ENCODE peak calls at places on chromosome 10, in seven cellular contexts. P is prostate gland; O is psoas muscle; H is IMR-90; Y is OCI-LY7; J is lower lobe of right lung; G is CD8-positive, alpha-beta T cell. C is an unnamed sample.

GRCh38 chr10:125151824-125152634 is 8.3 kb downstream of the CTBP2 start:
- DNase-seq in P (no peak), O (no peak), H (no peak), Y (no peak), J (peak), G (no peak), C (no peak)

GRCh38 chr10:48224296-48224695 is 50.2 kb downstream of the FRMPD2 start:
- DNase-seq in P (no peak), O (no peak), H (no peak), Y (no peak), J (no peak), G (no peak), C (no peak)

GRCh38 chr10:124641282-124642075 is 102.7 kb downstream of the FAM53B start:
- DNase-seq in P (no peak), O (no peak), H (peak), Y (no peak), J (no peak), G (peak), C (no peak)

GRCh38 chr10:16116404-16117304 is 256.3 kb upstream of the MINDY3 start:
- DNase-seq in P (no peak), O (no peak), H (no peak), Y (peak), J (no peak), G (no peak), C (no peak)

GRCh38 chr10:23343591-23344225 is 889 bp downstream of the C10orf67 start:
- DNase-seq in P (peak), O (peak), H (peak), Y (no peak), J (peak), G (no peak), C (peak)

GRCh38 chr10:32190890-32191491 is 134.8 kb upstream of the KIF5B start:
- DNase-seq in P (no peak), O (no peak), H (peak), Y (peak), J (no peak), G (no peak), C (no peak)

GRCh38 chr10:43145313-43145712 is 7.1 kb downstream of the CSGALNACT2 start:
- DNase-seq in P (no peak), O (no peak), H (no peak), Y (peak), J (no peak), G (no peak), C (no peak)

GRCh38 chr10:105181616-105182015 is 540.5 kb downstream of the SORCS3 start:
- DNase-seq in P (no peak), O (no peak), H (no peak), Y (no peak), J (no peak), G (no peak), C (no peak)

GRCh38 chr10:101694674-101695403 is at the start of gene FBXW4:
- DNase-seq in P (peak), O (peak), H (peak), Y (peak), J (peak), G (peak), C (peak)

GRCh38 chr10:75012471-75012870 is 99.0 kb upstream of the SAMD8 start:
- DNase-seq in P (no peak), O (no peak), H (no peak), Y (no peak), J (no peak), G (no peak), C (no peak)

GRCh38 chr10:86139066-86139657 is 227.4 kb downstream of the GRID1 start:
- DNase-seq in P (no peak), O (no peak), H (no peak), Y (peak), J (no peak), G (no peak), C (no peak)

GRCh38 chr10:80382989-80383388 is 25.4 kb upstream of the PRXL2A start:
- DNase-seq in P (peak), O (no peak), H (peak), Y (peak), J (no peak), G (peak), C (no peak)

GRCh38 chr10:119113805-119114732 is 10.2 kb downstream of the DENND10 start:
- DNase-seq in P (no peak), O (no peak), H (peak), Y (no peak), J (no peak), G (no peak), C (peak)

GRCh38 chr10:96505150-96506136 is 8.3 kb downstream of the TLL2 start:
- DNase-seq in P (no peak), O (no peak), H (no peak), Y (no peak), J (no peak), G (no peak), C (no peak)

GRCh38 chr10:129861776-129862530 is 102.1 kb downstream of the EBF3 start:
- DNase-seq in P (no peak), O (peak), H (no peak), Y (no peak), J (no peak), G (no peak), C (no peak)

GRCh38 chr10:129495697-129496096 is 28.7 kb downstream of the MGMT start:
- DNase-seq in P (no peak), O (no peak), H (no peak), Y (no peak), J (no peak), G (no peak), C (no peak)

GRCh38 chr10:7520496-7521485 is 110.0 kb upstream of the SFMBT2 start:
- DNase-seq in P (no peak), O (no peak), H (no peak), Y (no peak), J (no peak), G (no peak), C (no peak)

GRCh38 chr10:91879514-91880170 is 29.6 kb downstream of the FGFBP3 start:
- DNase-seq in P (no peak), O (no peak), H (no peak), Y (no peak), J (no peak), G (no peak), C (no peak)

GRCh38 chr10:120979435-120980315 is 128.5 kb downstream of the WDR11 start:
- DNase-seq in P (peak), O (no peak), H (no peak), Y (no peak), J (peak), G (no peak), C (no peak)

GRCh38 chr10:114301177-114301576 is 62.1 kb downstream of the VWA2 start:
- DNase-seq in P (no peak), O (no peak), H (no peak), Y (no peak), J (no peak), G (no peak), C (no peak)

GRCh38 chr10:92342801-92343200 is 51.8 kb downstream of the MARCHF5 start:
- DNase-seq in P (no peak), O (no peak), H (peak), Y (no peak), J (no peak), G (no peak), C (no peak)

GRCh38 chr10:49037187-49037586 is 78.1 kb downstream of the VSTM4 start:
- DNase-seq in P (no peak), O (no peak), H (peak), Y (no peak), J (no peak), G (no peak), C (no peak)

GRCh38 chr10:131700506-131700905 is 200.3 kb upstream of the PPP2R2D start:
- DNase-seq in P (no peak), O (no peak), H (no peak), Y (no peak), J (no peak), G (no peak), C (no peak)

GRCh38 chr10:86666538-86666937 is 1.8 kb upstream of the LDB3 start:
- DNase-seq in P (no peak), O (no peak), H (no peak), Y (no peak), J (no peak), G (no peak), C (no peak)

GRCh38 chr10:86321568-86321967 is 45.0 kb downstream of the GRID1 start:
- DNase-seq in P (no peak), O (no peak), H (no peak), Y (no peak), J (no peak), G (no peak), C (no peak)

GRCh38 chr10:133274751-133275682 is 1.7 kb downstream of the ADAM8 start:
- DNase-seq in P (no peak), O (no peak), H (no peak), Y (peak), J (peak), G (peak), C (peak)

GRCh38 chr10:97538839-97539238 is 33.7 kb upstream of the ANKRD2 start:
- DNase-seq in P (no peak), O (no peak), H (no peak), Y (no peak), J (no peak), G (no peak), C (no peak)

GRCh38 chr10:72952901-72953223 is 1.7 kb downstream of the PLA2G12B start:
- DNase-seq in P (no peak), O (no peak), H (no peak), Y (no peak), J (no peak), G (no peak), C (no peak)
- H3K27ac ChIP-seq in P (no peak), O (no peak), H (no peak), Y (no peak), J (no peak), G (no peak), C (peak)

DNA sequence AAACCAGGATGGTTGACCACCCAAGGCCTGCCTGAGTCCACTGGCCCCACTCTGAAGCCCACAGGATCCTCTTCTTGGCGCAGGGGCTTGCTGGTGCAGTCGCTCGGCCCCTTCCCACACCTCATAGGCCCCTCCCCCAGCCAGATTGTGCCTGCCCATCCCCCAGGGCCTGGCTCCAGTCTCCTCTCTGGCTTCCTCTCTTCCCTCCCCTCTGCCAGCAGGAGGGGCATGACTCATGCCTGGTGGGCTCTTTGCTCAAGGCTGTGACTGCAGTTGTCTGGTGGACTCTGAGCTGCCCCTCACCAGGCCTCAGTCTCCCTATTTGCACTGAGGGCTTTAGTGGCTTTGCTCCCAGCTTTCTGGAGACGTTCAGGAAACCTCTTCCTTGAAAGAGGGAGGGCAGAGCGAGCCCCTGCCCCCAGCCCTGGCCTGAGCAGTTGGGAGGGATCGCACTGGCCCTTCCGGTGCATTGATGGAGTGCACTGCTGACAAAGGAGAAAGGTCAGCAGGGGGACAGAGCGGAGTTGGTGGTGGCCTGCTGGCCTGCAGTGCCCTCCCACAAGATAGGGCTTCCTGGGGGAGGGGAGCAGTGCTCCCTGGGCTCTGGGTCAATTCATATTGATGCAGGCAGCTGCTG is 60.7 kb downstream of the ZMIZ1 start:
- DNase-seq in P (no peak), O (no peak), H (peak), Y (no peak), J (no peak), G (no peak), C (no peak)
- TF ChIP-seq CTCF in P (no peak), O (no peak), H (peak), Y (no peak), J (no peak), G (no peak), C (no peak)

DNA sequence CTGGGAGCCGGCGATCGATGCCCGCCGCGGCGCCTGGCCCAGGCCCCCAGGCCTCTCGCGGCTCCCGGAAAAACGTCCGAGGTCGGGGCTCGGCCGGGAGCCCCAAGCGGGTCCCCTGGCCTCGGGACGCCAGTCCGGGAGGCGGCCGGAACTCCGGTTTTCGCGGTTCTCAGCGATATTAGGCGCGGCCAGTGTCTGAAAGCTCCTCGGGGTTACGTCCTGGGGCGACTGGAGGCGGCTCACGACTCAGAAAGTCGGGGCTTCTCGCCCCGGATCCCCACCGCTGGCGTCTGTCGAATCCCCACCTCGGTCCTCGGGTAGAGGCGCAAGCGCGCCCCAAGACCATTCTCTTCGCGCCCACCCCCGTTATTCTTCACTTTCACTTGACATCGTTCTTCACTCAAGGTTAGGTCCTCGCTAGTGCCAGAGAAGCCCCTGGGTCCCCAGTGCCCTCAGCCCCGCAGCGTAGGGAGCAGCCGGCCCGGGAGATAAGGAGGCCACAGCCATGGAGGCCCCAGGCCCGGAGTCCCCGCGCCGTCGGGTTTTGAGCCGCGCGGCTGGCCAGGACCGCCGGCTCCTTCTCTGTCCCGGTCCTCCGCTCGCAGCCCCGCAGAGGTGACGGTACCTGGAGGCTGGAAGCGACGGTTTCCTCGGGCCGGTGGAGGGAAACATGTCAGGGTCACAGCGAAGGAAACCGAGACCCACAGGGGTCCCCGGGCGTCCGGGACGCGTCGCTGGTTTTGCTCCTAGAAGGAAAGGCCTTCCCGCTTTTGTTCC is 35.2 kb upstream of the EBLN1 start:
- DNase-seq in P (peak), O (peak), H (no peak), Y (no peak), J (peak), G (peak), C (peak)
- H3K27ac ChIP-seq in P (peak), O (peak), H (no peak), Y (no peak), J (peak), G (peak), C (peak)

GRCh38 chr10:64546073-64546472 is 1024.9 kb downstream of the REEP3 start:
- DNase-seq in P (no peak), O (no peak), H (no peak), Y (no peak), J (no peak), G (no peak), C (no peak)

GRCh38 chr10:64547168-64547567 is 1026.0 kb downstream of the REEP3 start:
- DNase-seq in P (no peak), O (no peak), H (no peak), Y (no peak), J (no peak), G (no peak), C (no peak)
- TF ChIP-seq CTCF in P (no peak), O (no peak), H (no peak), Y (no peak), J (no peak), G (no peak), C (no peak)

DNA sequence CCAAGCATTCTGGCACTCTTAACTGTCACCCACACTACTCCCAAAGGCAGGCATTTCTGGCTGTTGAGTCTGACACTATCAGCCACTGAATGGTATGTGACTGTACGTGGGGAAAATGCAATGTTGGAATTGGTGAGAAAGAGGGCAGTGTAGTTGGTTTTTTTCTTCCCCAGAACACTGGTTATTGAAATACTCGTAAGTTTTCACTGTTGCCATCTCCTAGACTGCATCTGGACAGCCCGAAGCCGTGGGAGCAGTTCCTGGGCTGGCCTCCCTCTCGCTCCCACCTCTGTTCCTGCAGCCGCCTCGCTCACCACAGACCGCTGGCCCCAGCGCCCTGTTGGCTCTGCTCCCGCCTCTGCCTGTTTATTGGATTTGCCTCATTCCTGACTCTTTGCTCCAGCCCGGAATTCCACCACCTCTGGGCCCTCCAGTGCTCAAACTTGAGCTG is 5.7 kb downstream of the PLCE1 start:
- DNase-seq in P (peak), O (peak), H (peak), Y (no peak), J (no peak), G (no peak), C (no peak)
- H3K27ac ChIP-seq in P (no peak), O (peak), H (no peak), Y (no peak), J (no peak), G (no peak), C (no peak)